ENCODE peak calls at places on chromosomes 6 and 20, in nine cellular contexts. W is fibroblast of lung, X is gastrocnemius medialis, N is prostate gland, A is stomach, L is AG04450, O is tibial nerve, B is endodermal cell, R is uterus. Z is an unnamed sample.

GRCh38 chr20:46990811-46991567 is 96.3 kb downstream of the EYA2 start:
- DNase-seq in B (peak; percentile 35), N (peak; percentile 59), W (no peak), R (no peak), O (no peak), A (no peak), L (no peak), X (no peak), Z (no peak)

GRCh38 chr6:13624871-13625288 is 9.7 kb downstream of the NOL7 start:
- DNase-seq in W (peak; percentile 34), L (no peak), A (no peak), X (no peak), O (no peak), R (no peak), B (peak; percentile 76), N (no peak), Z (peak; percentile 45)

GRCh38 chr20:39446397-39446796 is 484.3 kb downstream of the DHX35 start:
- DNase-seq in X (no peak), L (no peak), A (no peak), B (no peak), N (no peak), O (no peak), R (no peak), W (no peak), Z (no peak)

GRCh38 chr20:9955646-9956045 is 79.1 kb upstream of the ANKEF1 start:
- DNase-seq in A (no peak), L (no peak), B (no peak), N (no peak), W (peak; percentile 61), O (no peak), X (no peak), R (no peak), Z (no peak)

GRCh38 chr20:39036011-39036410 is 73.9 kb downstream of the DHX35 start:
- DNase-seq in O (no peak), N (no peak), B (no peak), W (peak; percentile 66), A (no peak), R (no peak), L (peak; percentile 21), X (no peak), Z (no peak)

GRCh38 chr6:132830236-132830799 is 15.9 kb downstream of the RPS12 start:
- DNase-seq in L (no peak), R (no peak), O (no peak), B (no peak), W (peak; percentile 25), A (no peak), N (no peak), X (no peak), Z (peak; percentile 60)

GRCh38 chr6:63510786-63511185 is 61.5 kb upstream of the LOC128125822 start:
- DNase-seq in R (no peak), X (no peak), N (no peak), B (no peak), O (no peak), L (no peak), W (no peak), A (no peak), Z (no peak)

GRCh38 chr6:37547564-37548061 is 47.9 kb upstream of the CCDC167 start:
- DNase-seq in O (no peak), L (no peak), R (no peak), N (peak; percentile 72), X (no peak), B (no peak), A (no peak), W (peak; percentile 70), Z (peak; percentile 54)

GRCh38 chr20:15081301-15081700 is 743.9 kb upstream of the FLRT3 start:
- DNase-seq in R (no peak), N (no peak), X (no peak), L (no peak), A (no peak), W (no peak), O (no peak), B (no peak), Z (no peak)

GRCh38 chr20:48776306-48776705 is 51.5 kb downstream of the PREX1 start:
- DNase-seq in O (no peak), N (no peak), X (peak; percentile 34), L (no peak), R (no peak), W (peak; percentile 85), B (no peak), A (no peak), Z (no peak)

GRCh38 chr6:82906951-82907350 is 158.7 kb downstream of the UBE3D start:
- DNase-seq in L (peak; percentile 36), X (no peak), A (no peak), B (no peak), R (no peak), W (peak; percentile 85), O (no peak), N (no peak), Z (peak; percentile 60)

GRCh38 chr20:58046311-58046710 is 182.1 kb downstream of the ANKRD60 start:
- DNase-seq in W (no peak), X (no peak), A (no peak), B (no peak), R (no peak), L (no peak), O (no peak), N (no peak), Z (no peak)
- H3K27me3 ChIP-seq in W (no peaks in the 10 kb centered on the region), X (no peaks in the 10 kb centered on the region), A (peaks cover 19% of the 10 kb centered on the region), B (no peaks in the 10 kb centered on the region), R (no peaks in the 10 kb centered on the region), L (no peaks in the 10 kb centered on the region), O (no peaks in the 10 kb centered on the region), N (no peaks in the 10 kb centered on the region), Z (no peaks in the 10 kb centered on the region)

DNA sequence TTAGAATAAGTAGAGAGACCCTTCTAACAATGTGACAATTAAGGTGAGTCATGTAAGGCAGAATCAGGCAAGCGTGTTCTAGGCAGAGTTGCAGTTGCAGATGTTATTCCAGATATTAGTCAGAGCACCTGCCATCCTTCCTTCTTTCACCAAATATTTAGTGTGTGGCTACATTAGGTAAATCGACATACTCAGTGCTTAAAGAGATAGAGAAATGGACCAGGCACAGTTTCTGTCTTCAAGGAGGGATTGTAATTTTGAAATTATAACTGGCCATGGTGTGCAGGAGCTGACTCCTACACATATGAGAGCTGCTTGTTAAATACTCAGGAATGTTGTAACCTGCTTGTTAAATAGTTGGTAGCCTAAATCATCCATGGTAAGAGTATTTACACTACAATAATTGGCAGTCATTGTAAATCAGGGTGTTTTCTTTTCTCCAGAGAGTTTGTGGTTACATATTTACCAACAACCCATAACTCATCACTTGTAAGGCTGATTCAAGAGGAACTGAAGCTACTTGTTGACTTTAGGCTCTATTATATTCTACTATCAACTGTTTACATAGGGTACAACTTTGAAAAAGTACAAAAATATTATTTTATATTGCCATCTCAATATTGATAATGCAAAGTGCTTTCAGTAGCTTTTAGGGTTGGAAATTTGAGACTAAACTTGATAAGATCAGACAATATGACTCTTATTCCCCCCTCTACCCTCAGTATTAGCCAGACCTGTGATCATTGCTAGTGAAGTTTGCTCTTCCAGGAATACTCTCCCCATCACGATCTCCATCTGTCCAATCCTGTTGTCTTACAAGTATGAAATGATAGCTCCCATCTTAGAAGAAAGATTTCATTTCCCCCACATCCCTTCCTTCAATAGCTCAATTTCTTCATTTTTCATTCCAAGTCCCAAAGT is 607.1 kb downstream of the COL12A1 start:
- DNase-seq in B (no peak), W (peak; percentile 69), O (no peak), X (no peak), N (no peak), A (no peak), R (no peak), L (no peak), Z (no peak)
- H3K27ac ChIP-seq in B (no peak overlapping the region), W (no peak overlapping the region), O (no peak overlapping the region), X (no peak overlapping the region), N (no peak overlapping the region), A (no peak overlapping the region), R (no peak overlapping the region), L (no peak overlapping the region), Z (no peak overlapping the region)

DNA sequence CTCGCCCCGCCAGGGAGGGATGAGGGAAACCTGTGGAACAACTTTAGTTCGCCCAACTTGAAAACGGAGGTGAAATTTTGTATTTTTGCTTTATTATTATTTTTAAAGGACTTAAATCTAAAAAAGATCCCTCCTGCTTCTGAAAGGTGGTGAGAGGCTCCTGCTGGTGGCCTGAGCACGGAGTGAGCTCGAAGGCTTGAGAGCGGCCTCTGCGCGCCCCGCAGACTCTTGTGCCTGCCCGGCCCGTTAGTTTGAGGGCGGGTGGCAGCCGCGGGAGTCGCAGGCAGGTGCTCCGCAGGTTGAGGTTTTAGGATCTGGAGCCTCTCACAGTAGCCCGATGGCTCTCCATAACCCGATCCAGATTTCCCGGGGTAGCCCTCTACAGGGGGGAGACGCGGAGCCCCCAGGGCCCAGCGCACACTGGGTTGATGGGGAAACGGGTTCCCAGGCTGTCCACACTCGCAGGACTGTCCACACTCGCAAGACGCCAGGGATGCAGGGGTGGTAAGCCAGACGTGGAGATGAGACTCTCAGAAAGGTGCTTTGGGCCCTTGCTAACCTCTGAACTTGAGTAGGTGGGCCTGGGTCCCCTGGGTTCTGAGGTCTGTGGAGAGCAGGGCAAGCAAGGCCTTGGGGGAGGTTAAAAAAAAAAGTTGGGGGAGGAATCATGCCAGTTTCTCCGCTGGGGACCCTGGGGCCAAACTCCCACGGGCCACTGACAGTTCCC is 46.3 kb upstream of the SUPT3H start:
- DNase-seq in N (peak; percentile 23), O (no peak), X (no peak), R (no peak), B (peak; percentile 77), W (peak; percentile 50), A (peak; percentile 36), L (no peak), Z (peak; percentile 55)
- H3K27me3 ChIP-seq in N (no peaks in the 10 kb centered on the region), O (peaks cover 13% of the 10 kb centered on the region), X (peaks cover 47% of the 10 kb centered on the region), R (peaks cover 15% of the 10 kb centered on the region), B (peaks cover 72% of the 10 kb centered on the region), W (no peaks in the 10 kb centered on the region), A (peaks cover 61% of the 10 kb centered on the region), L (no peaks in the 10 kb centered on the region), Z (no peaks in the 10 kb centered on the region)

GRCh38 chr6:160247457-160247883 is 11.2 kb downstream of the SLC22A2 start:
- DNase-seq in X (no peak), B (no peak), N (no peak), L (no peak), R (no peak), O (no peak), W (peak; percentile 41), A (no peak), Z (no peak)

GRCh38 chr6:160253242-160253641 is 5.4 kb downstream of the SLC22A2 start:
- DNase-seq in L (no peak), A (no peak), B (no peak), W (no peak), R (no peak), O (no peak), X (no peak), N (no peak), Z (no peak)

GRCh38 chr6:160252073-160252809 is 6.4 kb downstream of the SLC22A2 start:
- DNase-seq in L (no peak), N (no peak), W (no peak), O (no peak), A (no peak), B (no peak), X (no peak), R (no peak), Z (no peak)

GRCh38 chr6:160248538-160248937 is 10.1 kb downstream of the SLC22A2 start:
- DNase-seq in X (no peak), B (no peak), R (no peak), O (no peak), N (no peak), L (no peak), W (peak; percentile 77), A (no peak), Z (no peak)

DNA sequence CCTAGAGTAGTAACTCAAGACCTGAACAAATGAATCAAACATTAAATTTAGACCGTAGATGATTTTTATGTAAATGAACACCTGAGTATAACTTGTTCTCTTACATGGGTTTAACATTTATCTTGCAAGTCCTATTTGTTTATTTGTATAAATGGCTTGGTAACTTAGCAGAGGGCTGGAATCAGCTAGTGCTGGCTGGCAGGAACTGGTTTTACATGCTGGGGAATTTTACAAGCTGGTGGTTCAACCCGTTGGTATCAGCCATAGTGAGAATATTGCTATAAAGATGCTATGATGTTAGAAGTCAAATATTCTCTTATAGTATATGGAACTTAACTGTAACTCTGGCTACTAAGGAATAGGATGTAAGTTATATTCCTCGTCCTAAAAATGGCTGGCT is 8.9 kb downstream of the SLC22A2 start:
- DNase-seq in O (no peak), A (no peak), W (peak; percentile 13), B (no peak), R (no peak), L (no peak), X (no peak), N (peak; percentile 34), Z (no peak)
- H3K27ac ChIP-seq in O (no peak overlapping the region), A (no peak overlapping the region), W (no peak overlapping the region), B (no peak overlapping the region), R (no peak overlapping the region), L (no peak overlapping the region), X (no peak overlapping the region), N (peak overlapping the region; percentile 3), Z (no peak overlapping the region)